ENCODE peak calls at places on chromosome 16, in four cellular contexts. Y is lung, C is body of pancreas, N is NB4. Q is an unnamed sample.

GRCh38 chr16:3094289-3095027 is 4.6 kb downstream of the ZSCAN10 start:
- DNase-seq in Y (no peak), C (peak), N (peak), Q (no peak)

GRCh38 chr16:5604770-5605169 is 507.2 kb upstream of the EEF2KMT start:
- DNase-seq in Y (no peak), C (no peak), N (peak), Q (peak)

GRCh38 chr16:88343276-88343791 is 39.4 kb upstream of the ZNF469 start:
- DNase-seq in Y (no peak), C (no peak), N (no peak), Q (no peak)

GRCh38 chr16:19410435-19411153 is 7.1 kb upstream of the TMC5 start:
- DNase-seq in Y (peak), C (peak), N (no peak), Q (no peak)

GRCh38 chr16:1337486-1337885 is 4.0 kb downstream of the BAIAP3 start:
- DNase-seq in Y (no peak), C (no peak), N (peak), Q (no peak)

GRCh38 chr16:73002836-73003235 is 45.1 kb downstream of the ZFHX3 start:
- DNase-seq in Y (no peak), C (no peak), N (no peak), Q (no peak)

GRCh38 chr16:53045554-53046250 is 7.0 kb downstream of the CHD9NB start:
- DNase-seq in Y (no peak), C (peak), N (no peak), Q (no peak)

GRCh38 chr16:47036201-47036600 is 62.7 kb upstream of the DNAJA2 start:
- DNase-seq in Y (no peak), C (no peak), N (no peak), Q (no peak)

GRCh38 chr16:2159052-2159838 is 3.7 kb downstream of the TRAF7 start:
- DNase-seq in Y (no peak), C (no peak), N (no peak), Q (peak)

GRCh38 chr16:50305441-50306061 is 39.2 kb downstream of the ADCY7 start:
- DNase-seq in Y (no peak), C (no peak), N (peak), Q (no peak)

GRCh38 chr16:58500329-58501241 is 642 bp downstream of the NDRG4 start:
- DNase-seq in Y (no peak), C (no peak), N (no peak), Q (no peak)

GRCh38 chr16:55041540-55042234 is 111.0 kb downstream of the IRX5 start:
- DNase-seq in Y (no peak), C (no peak), N (no peak), Q (no peak)

GRCh38 chr16:26413780-26414179 is 652.9 kb upstream of the C16orf82 start:
- DNase-seq in Y (no peak), C (no peak), N (no peak), Q (no peak)

GRCh38 chr16:2798723-2799204 is 494 bp downstream of the PRSS41 start:
- DNase-seq in Y (no peak), C (no peak), N (no peak), Q (no peak)

GRCh38 chr16:1645914-1646525 is 32.1 kb upstream of the JPT2 start:
- DNase-seq in Y (no peak), C (no peak), N (peak), Q (no peak)

GRCh38 chr16:1906052-1906845 is 12.0 kb downstream of the HS3ST6 start:
- DNase-seq in Y (no peak), C (no peak), N (no peak), Q (no peak)

DNA sequence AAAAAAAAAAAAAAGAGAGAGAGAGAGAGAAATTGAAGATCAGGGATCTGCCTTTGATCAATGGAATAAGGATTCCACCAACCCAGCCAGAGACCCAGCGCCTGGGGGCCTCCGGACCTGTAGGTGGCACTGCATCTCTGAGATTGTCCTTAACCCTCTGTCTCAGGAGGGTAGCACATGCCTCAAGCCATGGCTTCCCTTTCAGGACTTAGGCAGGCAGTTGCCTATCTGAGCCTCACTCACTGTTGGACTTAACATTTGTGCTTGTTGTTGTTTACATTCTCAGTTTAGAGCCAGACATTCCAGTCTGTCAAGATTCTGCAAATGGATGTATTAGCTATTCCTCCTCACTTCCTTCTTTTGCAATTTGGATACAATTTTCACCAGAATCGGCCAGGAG is 5.1 kb upstream of the SCNN1B start:
- DNase-seq in Y (no peak), C (no peak), N (peak), Q (no peak)
- TF ChIP-seq CTCF in Y (no peak), C (no peak), N (peak), Q (no peak)

GRCh38 chr16:56617212-56618085 is 8.1 kb upstream of the MT1E start:
- DNase-seq in Y (peak), C (peak), N (peak), Q (no peak)

GRCh38 chr16:56614549-56614991 is 6.2 kb downstream of the MT2A start:
- DNase-seq in Y (no peak), C (no peak), N (no peak), Q (peak)

GRCh38 chr16:56613706-56614105 is 5.3 kb downstream of the MT2A start:
- DNase-seq in Y (no peak), C (no peak), N (no peak), Q (no peak)

GRCh38 chr16:56616608-56617211 is 8.3 kb downstream of the MT2A start:
- DNase-seq in Y (no peak), C (no peak), N (no peak), Q (no peak)

DNA sequence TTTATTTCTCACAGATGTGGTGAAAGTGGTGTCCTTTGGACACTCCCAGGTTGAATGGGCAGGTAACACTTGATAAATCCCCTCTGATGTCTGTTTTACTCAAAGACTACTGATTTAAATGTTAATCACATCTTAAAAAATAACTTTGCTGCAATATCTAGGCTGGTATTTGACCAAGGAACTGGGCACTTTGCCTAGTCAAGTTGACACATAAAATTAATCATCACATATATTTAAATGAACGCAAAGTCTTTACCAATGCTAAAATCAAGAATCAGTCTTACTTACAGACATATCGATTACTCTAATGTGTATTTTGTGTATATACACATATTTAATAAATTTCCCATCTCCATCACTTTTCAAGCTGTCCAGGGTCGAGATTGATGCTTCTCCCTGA is 7.0 kb downstream of the MT2A start:
- DNase-seq in Y (no peak), C (no peak), N (no peak), Q (no peak)
- TF ChIP-seq CTCF in Y (no peak), C (no peak), N (no peak), Q (no peak)

GRCh38 chr16:10838611-10839270 is 20.1 kb upstream of the TVP23A start:
- DNase-seq in Y (no peak), C (no peak), N (no peak), Q (no peak)

GRCh38 chr16:10834130-10834529 is 15.5 kb upstream of the TVP23A start:
- DNase-seq in Y (no peak), C (no peak), N (no peak), Q (no peak)

GRCh38 chr16:10834766-10835165 is 16.2 kb upstream of the TVP23A start:
- DNase-seq in Y (no peak), C (no peak), N (no peak), Q (no peak)

GRCh38 chr16:10835281-10835931 is 16.8 kb upstream of the TVP23A start:
- DNase-seq in Y (no peak), C (no peak), N (no peak), Q (no peak)

DNA sequence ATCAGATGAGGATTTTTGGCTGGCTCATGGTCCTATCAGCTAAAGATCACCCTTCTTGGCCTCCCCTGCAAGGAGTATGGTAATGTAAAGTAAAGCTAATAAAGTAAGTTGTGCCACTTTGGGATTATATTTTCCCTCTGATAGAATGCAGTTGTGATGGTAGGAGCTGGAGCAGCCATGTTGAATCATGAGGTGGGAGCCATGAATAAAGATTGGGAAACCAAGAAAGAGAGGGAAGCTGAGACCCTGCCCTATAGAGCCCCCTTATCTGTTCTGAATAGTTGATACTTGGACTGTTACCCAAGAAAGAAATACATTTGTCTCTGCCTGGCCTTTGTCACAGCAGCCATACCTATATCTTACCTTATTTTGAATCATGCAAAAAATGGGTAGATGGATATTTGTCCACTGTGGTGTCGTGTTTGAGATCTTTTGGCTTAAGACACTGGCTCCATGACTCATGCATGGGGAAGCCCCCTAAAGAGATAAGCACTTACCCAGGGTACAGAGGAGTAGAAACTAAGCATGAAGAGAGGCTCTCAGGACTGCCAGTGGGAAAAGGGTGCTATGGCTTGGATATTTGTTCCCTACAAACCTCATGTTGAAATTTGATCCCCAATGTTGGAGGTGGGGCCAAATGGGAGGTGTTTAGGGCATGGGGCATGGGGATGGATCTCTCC is 17.7 kb upstream of the TVP23A start:
- DNase-seq in Y (no peak), C (no peak), N (no peak), Q (no peak)
- TF ChIP-seq CTCF in Y (no peak), C (no peak), N (no peak), Q (no peak)

GRCh38 chr16:67872131-67872630 is 671 bp upstream of the EDC4 start:
- DNase-seq in Y (no peak), C (no peak), N (peak), Q (no peak)
- TF ChIP-seq CTCF in Y (no peak), C (no peak), N (no peak), Q (no peak)

GRCh38 chr16:4538386-4539235 is at the start of gene CDIP1:
- DNase-seq in Y (peak), C (peak), N (peak), Q (peak)
- TF ChIP-seq CTCF in Y (no peak), C (no peak), N (no peak), Q (no peak)

DNA sequence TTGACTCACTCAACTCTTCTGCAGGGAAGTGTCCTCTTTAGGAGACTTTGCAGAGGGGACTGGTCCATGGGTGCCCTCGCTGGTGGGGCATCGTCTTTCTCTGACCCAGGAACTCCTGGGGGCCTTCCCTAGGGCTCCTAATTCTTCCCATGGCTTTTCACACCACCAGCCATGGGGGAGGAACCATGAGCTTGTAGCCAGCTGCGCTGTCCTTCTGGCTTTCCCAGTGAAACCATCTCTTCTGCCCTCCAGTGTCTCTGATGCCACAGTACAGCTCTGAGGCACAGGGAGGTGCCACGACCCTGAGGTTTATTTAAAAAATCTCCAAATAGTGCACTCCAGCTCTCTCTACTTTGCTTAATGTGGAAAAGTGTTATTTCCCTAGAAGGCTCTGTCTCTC is 78.6 kb downstream of the SDR42E1 start:
- DNase-seq in Y (no peak), C (no peak), N (no peak), Q (no peak)
- TF ChIP-seq CTCF in Y (no peak), C (no peak), N (no peak), Q (no peak)

GRCh38 chr16:90001761-90002503 is 17.3 kb downstream of the DBNDD1 start:
- DNase-seq in Y (no peak), C (no peak), N (no peak), Q (no peak)

GRCh38 chr16:90000733-90001427 is 18.4 kb downstream of the DBNDD1 start:
- DNase-seq in Y (no peak), C (no peak), N (no peak), Q (no peak)

GRCh38 chr16:90002759-90003158 is 16.5 kb downstream of the DBNDD1 start:
- DNase-seq in Y (no peak), C (no peak), N (no peak), Q (no peak)

GRCh38 chr16:89996178-89996489 is 23.1 kb downstream of the DBNDD1 start:
- DNase-seq in Y (no peak), C (no peak), N (no peak), Q (no peak)

GRCh38 chr16:89999831-90000574 is 19.3 kb downstream of the DBNDD1 start:
- DNase-seq in Y (no peak), C (no peak), N (no peak), Q (no peak)
- TF ChIP-seq CTCF in Y (no peak), C (no peak), N (no peak), Q (no peak)

Q was measured in astrocyte of the cerebellum.